ENCODE peak calls at places on chromosomes 5 and 9, in five cellular contexts. R is H1, Y is H9, Q is mesenchymal stem cell, C is trophoblast cell. U is an unnamed sample.

GRCh38 chr5:73218552-73219171 is 45.7 kb downstream of the TMEM174 start:
- DNase-seq in Q (peak; percentile 52), C (peak; percentile 37), Y (no peak), R (no peak), U (no peak)

GRCh38 chr9:73180373-73180772 is 28.7 kb downstream of the ANXA1 start:
- DNase-seq in Q (no peak), R (no peak), Y (no peak), C (no peak), U (no peak)

GRCh38 chr9:98533866-98534265 is 174.9 kb downstream of the GABBR2 start:
- DNase-seq in Q (no peak), Y (no peak), C (no peak), R (no peak), U (no peak)

GRCh38 chr5:144144956-144145751 is 25.3 kb downstream of the YIPF5 start:
- DNase-seq in Y (no peak), C (peak; percentile 86), R (no peak), Q (peak; percentile 8), U (no peak)

GRCh38 chr9:86545085-86545484 is 190.9 kb upstream of the TUT7 start:
- DNase-seq in R (no peak), Y (no peak), C (no peak), Q (no peak), U (no peak)

GRCh38 chr5:98872679-98873078 is 56.1 kb downstream of the CHD1 start:
- DNase-seq in R (no peak), Q (peak; percentile 47), Y (no peak), C (no peak), U (no peak)

GRCh38 chr9:83418283-83418682 is 119.9 kb downstream of the FRMD3 start:
- DNase-seq in R (no peak), C (no peak), Q (no peak), Y (no peak), U (no peak)

GRCh38 chr9:135321580-135321979 is 158.0 kb upstream of the PPP1R26 start:
- DNase-seq in C (no peak), Q (no peak), R (no peak), Y (no peak), U (no peak)

GRCh38 chr5:32076699-32077695 is 97.1 kb downstream of the GOLPH3 start:
- DNase-seq in Q (peak; percentile 63), Y (no peak), R (no peak), C (peak; percentile 75), U (peak; percentile 21)

DNA sequence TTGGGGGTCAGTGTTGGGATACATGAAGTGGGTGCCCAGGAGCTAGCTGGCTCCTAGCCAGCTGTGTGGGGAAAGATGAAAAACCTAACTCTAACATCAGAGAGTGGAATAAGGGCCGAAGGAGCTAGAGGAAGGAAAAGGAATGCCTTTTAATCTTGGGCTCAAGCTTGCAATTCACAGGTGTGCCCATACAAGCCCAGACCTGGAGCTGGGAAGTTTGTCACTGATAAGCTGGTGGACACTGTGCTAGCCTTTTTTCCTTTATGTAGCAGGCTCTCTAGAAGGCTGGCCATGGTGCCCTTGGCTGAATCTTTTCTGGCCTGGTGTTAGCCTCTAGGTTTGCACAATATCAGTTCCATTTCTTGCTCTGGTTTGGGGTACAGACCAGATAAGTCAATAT is 92.3 kb upstream of the CXCL14 start:
- DNase-seq in Q (no peak), C (no peak), R (no peak), Y (no peak), U (no peak)
- H2BK12ac ChIP-seq in Q (no peak overlapping the region), C (no peak overlapping the region), R (no peak overlapping the region), Y (no peak overlapping the region), U (no peak overlapping the region)

DNA sequence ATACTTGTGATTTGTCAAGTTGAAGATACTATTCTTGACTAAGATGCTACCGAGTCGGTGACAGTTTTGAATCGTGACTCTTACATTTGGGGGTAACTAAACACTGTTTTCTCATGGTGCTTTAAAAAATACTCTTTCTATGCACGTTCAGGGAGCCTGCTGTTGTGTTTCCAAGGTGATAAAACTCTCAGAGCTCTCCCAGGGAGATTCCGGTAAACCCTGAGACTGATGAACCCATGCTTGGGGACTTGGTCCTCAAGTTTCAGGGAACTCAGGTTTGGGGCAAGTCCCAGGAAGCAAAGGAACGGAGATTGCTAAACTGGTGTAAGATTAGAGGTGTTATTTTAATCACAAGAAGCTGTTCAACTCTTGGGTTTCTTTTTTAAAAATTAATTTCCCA is 1.4 kb downstream of the GDA start:
- DNase-seq in Q (no peak), Y (no peak), C (peak; percentile 52), R (no peak), U (no peak)
- H3K4ac ChIP-seq in Q (no peak overlapping the region), Y (no peak overlapping the region), C (no peak overlapping the region), R (no peak overlapping the region), U (no peak overlapping the region)

DNA sequence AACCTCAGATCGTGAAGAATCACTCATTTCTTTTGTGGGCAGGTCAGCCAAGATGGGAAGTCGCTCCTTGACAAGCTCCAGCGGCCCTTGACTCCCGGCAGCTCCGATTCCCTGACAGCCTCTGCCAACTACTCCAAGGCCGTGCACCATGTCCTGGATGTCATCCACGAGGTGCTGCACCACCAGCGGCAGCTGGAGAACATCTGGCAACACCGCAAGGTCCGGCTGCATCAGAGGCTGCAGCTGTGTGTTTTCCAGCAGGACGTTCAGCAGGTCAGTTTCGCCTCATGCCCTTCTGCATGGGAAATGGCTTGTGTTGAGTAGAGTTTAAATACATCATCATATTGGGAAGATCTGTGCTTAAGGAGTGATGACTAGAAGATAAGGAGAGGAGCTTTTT is 173.3 kb downstream of the TRIO start:
- DNase-seq in Q (no peak), R (no peak), C (no peak), Y (no peak), U (no peak)
- H3K79me1 ChIP-seq in Q (peaks cover 10% of the 10 kb centered on the region), R (no peaks in the 10 kb centered on the region), C (no peaks in the 10 kb centered on the region), Y (no peaks in the 10 kb centered on the region), U (no peaks in the 10 kb centered on the region)

GRCh38 chr9:106930477-106930876 is 67.5 kb downstream of the ZNF462 start:
- DNase-seq in R (no peak), Y (no peak), Q (no peak), C (no peak), U (no peak)
- H2BK12ac ChIP-seq in R (no peak overlapping the region), Y (no peak overlapping the region), Q (no peak overlapping the region), C (no peak overlapping the region), U (no peak overlapping the region)

GRCh38 chr9:130575514-130575913 is 3.9 kb upstream of the FUBP3 start:
- DNase-seq in Q (no peak), Y (no peak), R (no peak), C (no peak), U (no peak)
- H3K4ac ChIP-seq in Q (no peak overlapping the region), Y (no peak overlapping the region), R (no peak overlapping the region), C (no peak overlapping the region), U (no peak overlapping the region)

DNA sequence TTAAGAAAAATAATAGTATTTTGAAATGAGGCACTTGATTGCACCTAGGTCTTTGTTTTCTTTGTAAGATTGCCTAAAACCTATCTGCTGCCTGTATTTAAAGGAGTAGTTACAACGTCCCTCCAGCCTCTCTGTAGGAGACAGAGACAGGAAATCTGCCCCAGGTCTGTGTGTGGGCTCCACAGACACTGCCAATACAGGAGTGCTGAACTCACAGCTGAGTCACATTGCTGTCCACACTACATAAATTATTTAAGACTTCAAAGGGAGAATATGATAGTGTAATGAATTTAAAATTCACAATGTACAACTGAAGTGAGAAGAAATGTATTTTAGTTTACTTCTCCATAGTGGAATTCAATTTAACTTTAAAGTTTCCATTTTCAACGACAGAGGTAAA is 48.2 kb upstream of the APC start:
- DNase-seq in Y (no peak), C (no peak), R (no peak), Q (peak; percentile 40), U (no peak)
- H3K79me1 ChIP-seq in Y (no peaks in the 10 kb centered on the region), C (no peaks in the 10 kb centered on the region), R (no peaks in the 10 kb centered on the region), Q (no peaks in the 10 kb centered on the region), U (no peaks in the 10 kb centered on the region)

DNA sequence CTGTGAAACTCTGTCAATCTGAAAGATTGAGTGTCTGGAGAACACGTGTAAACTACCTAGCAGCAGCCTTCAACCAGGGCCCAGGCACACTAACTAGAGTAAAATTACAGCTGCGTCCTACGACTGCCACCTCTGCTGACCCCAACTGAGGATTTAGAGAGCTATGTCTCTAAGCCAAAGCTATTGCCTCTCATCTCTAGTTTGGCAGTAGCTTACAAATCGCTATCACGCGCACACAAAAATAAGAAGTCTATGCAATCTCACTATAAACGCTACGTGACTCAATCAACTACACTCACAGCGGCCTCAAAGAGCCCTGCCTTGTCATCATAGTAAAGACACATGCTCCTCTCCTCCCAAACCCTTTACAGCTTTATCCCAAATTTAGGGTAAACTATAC is 8.7 kb downstream of the PPP6C start:
- DNase-seq in Y (no peak), Q (no peak), R (no peak), C (no peak), U (no peak)
- H2BK12ac ChIP-seq in Y (no peak overlapping the region), Q (no peak overlapping the region), R (no peak overlapping the region), C (no peak overlapping the region), U (no peak overlapping the region)